ENCODE peak calls at places on chromosomes 6 and 20, in ten cellular contexts. L is keratinocyte, C is left ventricle myocardium inferior, D is body of pancreas, H is kidney, R is fibroblast of lung, O is Peyer's patch, I is aorta, B is heart right ventricle, G is mammary epithelial cell. J is an unnamed sample. For H3K4me1, the result is how much of the 10 kb centered on the place peaks cover.

GRCh38 chr20:58634121-58634817 is 16.8 kb upstream of the STX16 start:
- DNase-seq in L (no peak), C (no peak), D (no peak), H (peak), R (peak), O (no peak), I (no peak), B (no peak), G (no peak), J (no peak)

GRCh38 chr6:133503330-133503729 is 262.2 kb downstream of the EYA4 start:
- DNase-seq in L (no peak), C (no peak), D (no peak), H (no peak), R (peak), O (no peak), I (no peak), B (no peak), G (no peak), J (no peak)

GRCh38 chr20:63968136-63968927 is 1.4 kb downstream of the ZNF512B start:
- DNase-seq in L (no peak), C (peak), D (no peak), H (no peak), R (no peak), O (no peak), I (peak), B (peak), G (no peak), J (no peak)

GRCh38 chr20:60349418-60349817 is 391.2 kb downstream of the CDH26 start:
- DNase-seq in L (no peak), C (no peak), D (no peak), H (no peak), R (no peak), O (no peak), I (no peak), B (no peak), G (no peak), J (no peak)

GRCh38 chr6:43203718-43204095 is 21.7 kb downstream of the CUL9 start:
- DNase-seq in L (no peak), C (no peak), D (no peak), H (no peak), R (no peak), O (no peak), I (peak), B (no peak), G (no peak), J (no peak)

GRCh38 chr6:109449789-109450673 is 5.5 kb downstream of the MICAL1 start:
- DNase-seq in L (no peak), C (no peak), D (no peak), H (no peak), R (no peak), O (peak), I (no peak), B (no peak), G (no peak), J (peak)

GRCh38 chr20:32488066-32488838 is 96.9 kb downstream of the NOL4L start:
- DNase-seq in L (no peak), C (no peak), D (no peak), H (peak), R (no peak), O (no peak), I (peak), B (no peak), G (no peak), J (no peak)

GRCh38 chr6:16367584-16367970 is 129.2 kb downstream of the GMPR start:
- DNase-seq in L (no peak), C (no peak), D (no peak), H (no peak), R (no peak), O (no peak), I (no peak), B (no peak), G (no peak), J (no peak)

GRCh38 chr6:155544677-155545076 is 89.0 kb upstream of the NOX3 start:
- DNase-seq in L (no peak), C (no peak), D (peak), H (no peak), R (no peak), O (no peak), I (no peak), B (no peak), G (no peak), J (no peak)

GRCh38 chr6:127832381-127832780 is 68.5 kb downstream of the THEMIS start:
- DNase-seq in L (no peak), C (no peak), D (no peak), H (no peak), R (no peak), O (no peak), I (no peak), B (no peak), G (no peak), J (no peak)

GRCh38 chr6:73565767-73566485 is 45.1 kb upstream of the EEF1A1 start:
- DNase-seq in L (no peak), C (no peak), D (no peak), H (no peak), R (peak), O (no peak), I (no peak), B (no peak), G (no peak), J (no peak)

GRCh38 chr6:18004256-18004985 is 17.0 kb upstream of the KIF13A start:
- DNase-seq in L (no peak), C (no peak), D (no peak), H (no peak), R (no peak), O (no peak), I (no peak), B (no peak), G (no peak), J (no peak)

GRCh38 chr20:38610521-38610920 is 8.9 kb downstream of the ARHGAP40 start:
- DNase-seq in L (no peak), C (no peak), D (no peak), H (no peak), R (peak), O (no peak), I (no peak), B (no peak), G (peak), J (no peak)

GRCh38 chr6:36947570-36948351 is 6.8 kb upstream of the PI16 start:
- DNase-seq in L (no peak), C (no peak), D (no peak), H (no peak), R (peak), O (peak), I (peak), B (no peak), G (peak), J (peak)

GRCh38 chr20:48733296-48733790 is 94.5 kb downstream of the PREX1 start:
- DNase-seq in L (no peak), C (no peak), D (no peak), H (no peak), R (peak), O (no peak), I (no peak), B (no peak), G (no peak), J (no peak)

GRCh38 chr6:159679091-159680077 is 13.7 kb downstream of the SOD2 start:
- DNase-seq in L (no peak), C (no peak), D (no peak), H (no peak), R (peak), O (no peak), I (no peak), B (no peak), G (no peak), J (no peak)

GRCh38 chr6:3292431-3293197 is 33.9 kb downstream of the PSMG4 start:
- DNase-seq in L (no peak), C (no peak), D (no peak), H (peak), R (no peak), O (peak), I (peak), B (no peak), G (no peak), J (no peak)

GRCh38 chr6:89454300-89454699 is 21.3 kb downstream of the ANKRD6 start:
- DNase-seq in L (no peak), C (no peak), D (no peak), H (no peak), R (no peak), O (no peak), I (no peak), B (no peak), G (no peak), J (no peak)

GRCh38 chr6:6790393-6790792 is 201.9 kb downstream of the LY86 start:
- DNase-seq in L (no peak), C (no peak), D (no peak), H (no peak), R (no peak), O (no peak), I (no peak), B (no peak), G (no peak), J (no peak)
- H3K4me1 ChIP-seq in L (under half), C (under half), D (under half), H (under half), R (under half), O (under half), I (under half), B (under half), G (under half), J (under half)

GRCh38 chr20:3930265-3931206 is 41.3 kb downstream of the PANK2 start:
- DNase-seq in L (no peak), C (no peak), D (no peak), H (no peak), R (no peak), O (no peak), I (peak), B (no peak), G (no peak), J (no peak)
- H3K4me1 ChIP-seq in L (under half), C (half or more), D (under half), H (half or more), R (under half), O (under half), I (under half), B (half or more), G (under half), J (under half)

DNA sequence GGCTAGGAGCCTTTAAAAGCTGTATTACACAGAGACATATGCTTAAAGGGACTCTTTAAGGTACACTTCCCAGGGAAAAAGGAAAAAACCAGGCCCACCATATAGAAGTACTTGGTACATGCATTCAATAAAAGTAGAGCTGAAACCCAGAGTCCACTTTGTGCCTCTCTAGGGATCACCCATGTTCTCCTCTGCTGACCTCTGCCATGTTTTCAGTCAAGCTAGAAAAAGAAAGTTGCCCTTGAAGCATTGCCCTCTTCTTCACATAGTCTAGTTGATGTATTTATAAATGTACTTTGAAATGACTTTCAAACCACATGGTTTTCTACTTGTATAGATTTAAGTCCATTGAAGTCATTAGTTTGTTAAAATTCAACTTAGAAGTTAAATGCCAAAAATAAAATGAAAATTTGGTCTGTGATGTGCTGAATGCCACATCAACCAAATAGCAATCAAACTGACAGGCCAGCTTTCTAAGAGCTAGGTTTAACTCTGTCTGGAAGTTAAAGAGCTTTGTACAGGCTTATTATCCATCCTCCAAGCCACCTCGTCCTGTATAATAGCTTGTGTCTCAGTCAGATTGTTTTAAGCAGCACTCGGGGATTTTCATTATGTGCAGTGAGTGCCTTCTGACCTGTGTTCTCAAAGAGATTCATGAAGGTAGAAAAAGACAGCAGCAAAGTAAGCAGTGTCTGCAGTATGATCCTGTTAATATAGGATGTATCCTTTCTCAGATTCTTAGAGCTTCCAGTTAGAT is 238.6 kb upstream of the PLN start:
- DNase-seq in L (no peak), C (no peak), D (no peak), H (no peak), R (no peak), O (no peak), I (no peak), B (no peak), G (no peak), J (no peak)
- H3K4me1 ChIP-seq in L (under half), C (half or more), D (under half), H (under half), R (under half), O (under half), I (under half), B (under half), G (under half), J (under half)

GRCh38 chr6:11206576-11206975 is 25.9 kb downstream of the NEDD9 start:
- DNase-seq in L (no peak), C (no peak), D (no peak), H (no peak), R (peak), O (no peak), I (no peak), B (no peak), G (peak), J (no peak)
- H3K4me1 ChIP-seq in L (under half), C (half or more), D (half or more), H (under half), R (under half), O (under half), I (under half), B (half or more), G (under half), J (under half)

J was measured in CD4-positive, alpha-beta memory T cell.